ENCODE peak calls at places on chromosomes 13 and 19, in six cellular contexts. One of them, this sample, is unnamed.

GRCh38 chr19:54017266-54017665 is 25.8 kb downstream of the CACNG6 start:
- DNase-seq in stimulated activated CD4-positive, alpha-beta T cell treated with anti-CD3 and anti-CD28 coated beads, Interleukin-12 subunit alpha, Interleukin-12 subunit beta, amount 100 ng/mL, for 24 hours: no peak
- DNase-seq in NCI-H1092 treated with DMSO at 0.1 percent for 48 hours: no peak
- DNase-seq in T follicular helper cell: no peak
- DNase-seq in NCI-H524: no peak
- DNase-seq in retinal pigment epithelial cell: no peak
- DNase-seq in this sample: no peak

GRCh38 chr13:80334582-80335260 is 6.2 kb downstream of the SPRY2 start:
- DNase-seq in retinal pigment epithelial cell: no peak
- DNase-seq in stimulated activated CD4-positive, alpha-beta T cell treated with anti-CD3 and anti-CD28 coated beads, Interleukin-12 subunit alpha, Interleukin-12 subunit beta, amount 100 ng/mL, for 24 hours: no peak
- DNase-seq in NCI-H524: no peak
- DNase-seq in T follicular helper cell: no peak
- DNase-seq in NCI-H1092 treated with DMSO at 0.1 percent for 48 hours: no peak
- DNase-seq in this sample: no peak

GRCh38 chr13:73290844-73291243 is 232.0 kb downstream of the KLF5 start:
- DNase-seq in stimulated activated CD4-positive, alpha-beta T cell treated with anti-CD3 and anti-CD28 coated beads, Interleukin-12 subunit alpha, Interleukin-12 subunit beta, amount 100 ng/mL, for 24 hours: no peak
- DNase-seq in T follicular helper cell: no peak
- DNase-seq in NCI-H1092 treated with DMSO at 0.1 percent for 48 hours: no peak
- DNase-seq in retinal pigment epithelial cell: no peak
- DNase-seq in NCI-H524: no peak
- DNase-seq in this sample: no peak

GRCh38 chr19:44643605-44644390 is at the start of gene PVR:
- DNase-seq in NCI-H1092 treated with DMSO at 0.1 percent for 48 hours: peak; percentile 58
- DNase-seq in stimulated activated CD4-positive, alpha-beta T cell treated with anti-CD3 and anti-CD28 coated beads, Interleukin-12 subunit alpha, Interleukin-12 subunit beta, amount 100 ng/mL, for 24 hours: peak; percentile 8
- DNase-seq in retinal pigment epithelial cell: no peak
- DNase-seq in NCI-H524: peak; percentile 66
- DNase-seq in T follicular helper cell: no peak
- DNase-seq in this sample: peak; percentile 74

GRCh38 chr19:5563008-5563431 is 4.7 kb downstream of the TINCR start:
- DNase-seq in stimulated activated CD4-positive, alpha-beta T cell treated with anti-CD3 and anti-CD28 coated beads, Interleukin-12 subunit alpha, Interleukin-12 subunit beta, amount 100 ng/mL, for 24 hours: no peak
- DNase-seq in T follicular helper cell: no peak
- DNase-seq in NCI-H1092 treated with DMSO at 0.1 percent for 48 hours: no peak
- DNase-seq in retinal pigment epithelial cell: no peak
- DNase-seq in NCI-H524: peak; percentile 16
- DNase-seq in this sample: no peak

GRCh38 chr13:27926644-27927434 is 7.0 kb downstream of the PDX1 start:
- DNase-seq in retinal pigment epithelial cell: no peak
- DNase-seq in T follicular helper cell: no peak
- DNase-seq in NCI-H1092 treated with DMSO at 0.1 percent for 48 hours: no peak
- DNase-seq in NCI-H524: peak; percentile 26
- DNase-seq in stimulated activated CD4-positive, alpha-beta T cell treated with anti-CD3 and anti-CD28 coated beads, Interleukin-12 subunit alpha, Interleukin-12 subunit beta, amount 100 ng/mL, for 24 hours: no peak
- DNase-seq in this sample: no peak

GRCh38 chr19:43789029-43789428 is 8.3 kb upstream of the KCNN4 start:
- DNase-seq in T follicular helper cell: no peak
- DNase-seq in retinal pigment epithelial cell: no peak
- DNase-seq in NCI-H1092 treated with DMSO at 0.1 percent for 48 hours: no peak
- DNase-seq in stimulated activated CD4-positive, alpha-beta T cell treated with anti-CD3 and anti-CD28 coated beads, Interleukin-12 subunit alpha, Interleukin-12 subunit beta, amount 100 ng/mL, for 24 hours: no peak
- DNase-seq in NCI-H524: no peak
- DNase-seq in this sample: no peak

GRCh38 chr13:33639158-33639557 is 178.8 kb upstream of the RFC3 start:
- DNase-seq in NCI-H1092 treated with DMSO at 0.1 percent for 48 hours: no peak
- DNase-seq in T follicular helper cell: no peak
- DNase-seq in retinal pigment epithelial cell: no peak
- DNase-seq in NCI-H524: peak; percentile 91
- DNase-seq in stimulated activated CD4-positive, alpha-beta T cell treated with anti-CD3 and anti-CD28 coated beads, Interleukin-12 subunit alpha, Interleukin-12 subunit beta, amount 100 ng/mL, for 24 hours: no peak
- DNase-seq in this sample: no peak

GRCh38 chr19:38806371-38806770 is 6.4 kb downstream of the LGALS4 start:
- DNase-seq in T follicular helper cell: no peak
- DNase-seq in NCI-H524: peak; percentile 45
- DNase-seq in retinal pigment epithelial cell: no peak
- DNase-seq in stimulated activated CD4-positive, alpha-beta T cell treated with anti-CD3 and anti-CD28 coated beads, Interleukin-12 subunit alpha, Interleukin-12 subunit beta, amount 100 ng/mL, for 24 hours: no peak
- DNase-seq in NCI-H1092 treated with DMSO at 0.1 percent for 48 hours: no peak
- DNase-seq in this sample: no peak

GRCh38 chr19:55485439-55486011 is 537 bp downstream of the NAT14 start:
- DNase-seq in retinal pigment epithelial cell: no peak
- DNase-seq in NCI-H524: peak; percentile 66
- DNase-seq in NCI-H1092 treated with DMSO at 0.1 percent for 48 hours: no peak
- DNase-seq in stimulated activated CD4-positive, alpha-beta T cell treated with anti-CD3 and anti-CD28 coated beads, Interleukin-12 subunit alpha, Interleukin-12 subunit beta, amount 100 ng/mL, for 24 hours: no peak
- DNase-seq in T follicular helper cell: no peak
- DNase-seq in this sample: no peak